ENCODE peak calls at places on chromosomes 12 and 14, in seven cellular contexts. B is activated T-helper 1 cell treated with Interleukin-2 at 50 U/mL for 16 hours; R is activated CD8-positive, alpha-beta T cell treated with anti-CD3 and anti-CD28 coated beads, Interleukin-2, amount 10 ng/mL, durations not matched to agents 7 days and 5 days; A is naive thymus-derived CD4-positive, alpha-beta T cell; M is activated T-cell treated with anti-CD3 and anti-CD28 coated beads, Interleukin-2, amount 50 U/mL, for 48 hours; I is iris pigment epithelial cell; S is fibroblast of gingiva. Q is an unnamed sample.

GRCh38 chr12:57372233-57372632 is 58.6 kb downstream of the R3HDM2 start:
- DNase-seq in B (no peak), R (no peak), A (no peak), M (no peak), I (no peak), S (no peak), Q (no peak)

GRCh38 chr12:56630180-56630632 is at the start of gene BAZ2A:
- DNase-seq in B (peak; percentile 74), R (peak; percentile 92), A (peak; percentile 81), M (peak; percentile 91), I (peak; percentile 85), S (peak; percentile 75), Q (no peak)

GRCh38 chr14:22849212-22849819 is 12.9 kb downstream of the MMP14 start:
- DNase-seq in B (no peak), R (no peak), A (no peak), M (no peak), I (peak; percentile 59), S (peak; percentile 92), Q (no peak)

GRCh38 chr14:22479132-22479531 is 109.9 kb downstream of the DAD1 start:
- DNase-seq in B (no peak), R (no peak), A (no peak), M (no peak), I (no peak), S (no peak), Q (no peak)

GRCh38 chr12:127677537-127678131 is 589.3 kb upstream of the TMEM132C start:
- DNase-seq in B (no peak), R (peak; percentile 62), A (peak; percentile 5), M (peak; percentile 57), I (peak; percentile 74), S (peak; percentile 74), Q (peak; percentile 14)

GRCh38 chr12:66438601-66439000 is 136.3 kb downstream of the HELB start:
- DNase-seq in B (no peak), R (no peak), A (no peak), M (no peak), I (peak; percentile 68), S (peak; percentile 30), Q (no peak)

GRCh38 chr12:70823182-70823976 is 97.2 kb downstream of the PTPRR start:
- DNase-seq in B (no peak), R (no peak), A (no peak), M (no peak), I (no peak), S (no peak), Q (no peak)

GRCh38 chr14:100313464-100314230 is 7.4 kb upstream of the SLC25A29 start:
- DNase-seq in B (no peak), R (no peak), A (no peak), M (no peak), I (no peak), S (no peak), Q (no peak)

GRCh38 chr12:5123921-5124320 is 80.2 kb downstream of the KCNA5 start:
- DNase-seq in B (no peak), R (no peak), A (no peak), M (no peak), I (peak; percentile 8), S (no peak), Q (no peak)

GRCh38 chr14:65928995-65929394 is 516.5 kb downstream of the FUT8 start:
- DNase-seq in B (no peak), R (no peak), A (no peak), M (no peak), I (no peak), S (no peak), Q (no peak)

GRCh38 chr14:101395779-101396178 is 165.5 kb upstream of the DIO3 start:
- DNase-seq in B (no peak), R (no peak), A (no peak), M (no peak), I (no peak), S (no peak), Q (no peak)

GRCh38 chr12:57523706-57524614 is 1.3 kb downstream of the MBD6 start:
- DNase-seq in B (no peak), R (no peak), A (no peak), M (no peak), I (no peak), S (no peak), Q (no peak)

GRCh38 chr12:119699199-119699765 is 31.3 kb downstream of the PRKAB1 start:
- DNase-seq in B (no peak), R (no peak), A (no peak), M (no peak), I (no peak), S (peak; percentile 94), Q (no peak)

GRCh38 chr12:21865846-21866245 is 75.4 kb downstream of the ABCC9 start:
- DNase-seq in B (no peak), R (no peak), A (no peak), M (no peak), I (no peak), S (no peak), Q (no peak)

GRCh38 chr14:85122690-85123089 is 407.3 kb upstream of the FLRT2 start:
- DNase-seq in B (no peak), R (no peak), A (no peak), M (no peak), I (peak; percentile 92), S (peak; percentile 46), Q (no peak)

GRCh38 chr14:65501328-65501727 is 88.8 kb downstream of the FUT8 start:
- DNase-seq in B (no peak), R (no peak), A (no peak), M (no peak), I (no peak), S (no peak), Q (no peak)

Q was measured in CMK.